ENCODE peak calls at places on chromosomes 3 and 15, in nine cellular contexts. One of them, this sample, is unnamed.

GRCh38 chr3:44208568-44208967 is 33.1 kb upstream of the TOPAZ1 start:
- DNase-seq in activated CD8-positive, alpha-beta T cell treated with anti-CD3 and anti-CD28 coated beads for 36 hours: no peak
- DNase-seq in hepatocyte: no peak
- DNase-seq in epithelial cell of proximal tubule: no peak
- DNase-seq in AG10803: no peak
- DNase-seq in right lobe of liver: no peak
- DNase-seq in CD8-positive, alpha-beta T cell: no peak
- DNase-seq in mesothelial cell of epicardium: no peak
- DNase-seq in tibial nerve: no peak
- DNase-seq in this sample: no peak

GRCh38 chr3:64291345-64291744 is 66.1 kb upstream of the PRICKLE2 start:
- DNase-seq in mesothelial cell of epicardium: no peak
- DNase-seq in activated CD8-positive, alpha-beta T cell treated with anti-CD3 and anti-CD28 coated beads for 36 hours: no peak
- DNase-seq in right lobe of liver: no peak
- DNase-seq in CD8-positive, alpha-beta T cell: no peak
- DNase-seq in tibial nerve: peak; percentile 52
- DNase-seq in AG10803: peak; percentile 96
- DNase-seq in epithelial cell of proximal tubule: peak; percentile 80
- DNase-seq in hepatocyte: peak; percentile 19
- DNase-seq in this sample: peak; percentile 86

GRCh38 chr3:23859839-23860382 is 54.2 kb downstream of the UBE2E1 start:
- DNase-seq in epithelial cell of proximal tubule: no peak
- DNase-seq in mesothelial cell of epicardium: no peak
- DNase-seq in activated CD8-positive, alpha-beta T cell treated with anti-CD3 and anti-CD28 coated beads for 36 hours: no peak
- DNase-seq in hepatocyte: no peak
- DNase-seq in right lobe of liver: no peak
- DNase-seq in CD8-positive, alpha-beta T cell: no peak
- DNase-seq in tibial nerve: no peak
- DNase-seq in AG10803: no peak
- DNase-seq in this sample: no peak

GRCh38 chr15:40982855-40983254 is 29.6 kb downstream of the CHAC1 start:
- DNase-seq in right lobe of liver: no peak
- DNase-seq in tibial nerve: no peak
- DNase-seq in hepatocyte: no peak
- DNase-seq in AG10803: peak; percentile 82
- DNase-seq in epithelial cell of proximal tubule: no peak
- DNase-seq in mesothelial cell of epicardium: no peak
- DNase-seq in CD8-positive, alpha-beta T cell: no peak
- DNase-seq in activated CD8-positive, alpha-beta T cell treated with anti-CD3 and anti-CD28 coated beads for 36 hours: no peak
- DNase-seq in this sample: peak; percentile 91

GRCh38 chr3:41148446-41148845 is 50.9 kb upstream of the CTNNB1 start:
- DNase-seq in hepatocyte: no peak
- DNase-seq in right lobe of liver: no peak
- DNase-seq in activated CD8-positive, alpha-beta T cell treated with anti-CD3 and anti-CD28 coated beads for 36 hours: no peak
- DNase-seq in CD8-positive, alpha-beta T cell: no peak
- DNase-seq in epithelial cell of proximal tubule: peak; percentile 73
- DNase-seq in tibial nerve: no peak
- DNase-seq in AG10803: no peak
- DNase-seq in mesothelial cell of epicardium: no peak
- DNase-seq in this sample: no peak

GRCh38 chr15:88255109-88255495 is 1.4 kb downstream of the NTRK3 start:
- DNase-seq in tibial nerve: no peak
- DNase-seq in mesothelial cell of epicardium: no peak
- DNase-seq in hepatocyte: no peak
- DNase-seq in activated CD8-positive, alpha-beta T cell treated with anti-CD3 and anti-CD28 coated beads for 36 hours: no peak
- DNase-seq in epithelial cell of proximal tubule: no peak
- DNase-seq in CD8-positive, alpha-beta T cell: no peak
- DNase-seq in AG10803: no peak
- DNase-seq in right lobe of liver: no peak
- DNase-seq in this sample: no peak

GRCh38 chr3:9899289-9899791 is 3.3 kb upstream of the IL17RE start:
- DNase-seq in AG10803: no peak
- DNase-seq in mesothelial cell of epicardium: no peak
- DNase-seq in tibial nerve: no peak
- DNase-seq in CD8-positive, alpha-beta T cell: no peak
- DNase-seq in hepatocyte: no peak
- DNase-seq in activated CD8-positive, alpha-beta T cell treated with anti-CD3 and anti-CD28 coated beads for 36 hours: no peak
- DNase-seq in epithelial cell of proximal tubule: no peak
- DNase-seq in right lobe of liver: no peak
- DNase-seq in this sample: no peak

GRCh38 chr3:110684436-110684835 is 387.2 kb upstream of the NECTIN3 start:
- DNase-seq in epithelial cell of proximal tubule: no peak
- DNase-seq in tibial nerve: no peak
- DNase-seq in right lobe of liver: no peak
- DNase-seq in CD8-positive, alpha-beta T cell: no peak
- DNase-seq in mesothelial cell of epicardium: no peak
- DNase-seq in hepatocyte: no peak
- DNase-seq in activated CD8-positive, alpha-beta T cell treated with anti-CD3 and anti-CD28 coated beads for 36 hours: no peak
- DNase-seq in AG10803: no peak
- DNase-seq in this sample: no peak

GRCh38 chr3:36444909-36445308 is 64.6 kb downstream of the STAC start:
- DNase-seq in activated CD8-positive, alpha-beta T cell treated with anti-CD3 and anti-CD28 coated beads for 36 hours: no peak
- DNase-seq in tibial nerve: no peak
- DNase-seq in AG10803: peak; percentile 56
- DNase-seq in epithelial cell of proximal tubule: peak; percentile 38
- DNase-seq in hepatocyte: no peak
- DNase-seq in right lobe of liver: no peak
- DNase-seq in mesothelial cell of epicardium: no peak
- DNase-seq in CD8-positive, alpha-beta T cell: no peak
- DNase-seq in this sample: no peak

GRCh38 chr15:62739082-62739481 is 303.5 kb upstream of the TPM1 start:
- DNase-seq in AG10803: peak; percentile 44
- DNase-seq in tibial nerve: no peak
- DNase-seq in CD8-positive, alpha-beta T cell: no peak
- DNase-seq in hepatocyte: no peak
- DNase-seq in epithelial cell of proximal tubule: no peak
- DNase-seq in activated CD8-positive, alpha-beta T cell treated with anti-CD3 and anti-CD28 coated beads for 36 hours: no peak
- DNase-seq in right lobe of liver: no peak
- DNase-seq in mesothelial cell of epicardium: no peak
- DNase-seq in this sample: peak; percentile 82

GRCh38 chr3:104279617-104280016 is 1087.1 kb upstream of the ALCAM start:
- DNase-seq in activated CD8-positive, alpha-beta T cell treated with anti-CD3 and anti-CD28 coated beads for 36 hours: no peak
- DNase-seq in epithelial cell of proximal tubule: peak; percentile 33
- DNase-seq in hepatocyte: no peak
- DNase-seq in CD8-positive, alpha-beta T cell: no peak
- DNase-seq in right lobe of liver: no peak
- DNase-seq in AG10803: peak; percentile 40
- DNase-seq in tibial nerve: no peak
- DNase-seq in mesothelial cell of epicardium: no peak
- DNase-seq in this sample: peak; percentile 78

GRCh38 chr3:182465301-182466185 is 327.8 kb upstream of the ATP11B start:
- DNase-seq in tibial nerve: no peak
- DNase-seq in AG10803: no peak
- DNase-seq in activated CD8-positive, alpha-beta T cell treated with anti-CD3 and anti-CD28 coated beads for 36 hours: no peak
- DNase-seq in hepatocyte: no peak
- DNase-seq in epithelial cell of proximal tubule: no peak
- DNase-seq in CD8-positive, alpha-beta T cell: no peak
- DNase-seq in right lobe of liver: no peak
- DNase-seq in mesothelial cell of epicardium: no peak
- DNase-seq in this sample: no peak

GRCh38 chr3:163953526-163953925 is 1124.8 kb downstream of the SI start:
- DNase-seq in hepatocyte: no peak
- DNase-seq in epithelial cell of proximal tubule: no peak
- DNase-seq in activated CD8-positive, alpha-beta T cell treated with anti-CD3 and anti-CD28 coated beads for 36 hours: no peak
- DNase-seq in AG10803: no peak
- DNase-seq in tibial nerve: no peak
- DNase-seq in CD8-positive, alpha-beta T cell: no peak
- DNase-seq in mesothelial cell of epicardium: no peak
- DNase-seq in right lobe of liver: no peak
- DNase-seq in this sample: no peak

GRCh38 chr3:163952499-163952898 is 1125.8 kb downstream of the SI start:
- DNase-seq in epithelial cell of proximal tubule: no peak
- DNase-seq in tibial nerve: no peak
- DNase-seq in activated CD8-positive, alpha-beta T cell treated with anti-CD3 and anti-CD28 coated beads for 36 hours: no peak
- DNase-seq in mesothelial cell of epicardium: no peak
- DNase-seq in right lobe of liver: no peak
- DNase-seq in CD8-positive, alpha-beta T cell: no peak
- DNase-seq in hepatocyte: no peak
- DNase-seq in AG10803: no peak
- DNase-seq in this sample: no peak

GRCh38 chr3:163946785-163947184 is 1131.5 kb downstream of the SI start:
- DNase-seq in tibial nerve: no peak
- DNase-seq in hepatocyte: no peak
- DNase-seq in right lobe of liver: no peak
- DNase-seq in CD8-positive, alpha-beta T cell: no peak
- DNase-seq in activated CD8-positive, alpha-beta T cell treated with anti-CD3 and anti-CD28 coated beads for 36 hours: no peak
- DNase-seq in AG10803: no peak
- DNase-seq in epithelial cell of proximal tubule: no peak
- DNase-seq in mesothelial cell of epicardium: no peak
- DNase-seq in this sample: no peak

DNA sequence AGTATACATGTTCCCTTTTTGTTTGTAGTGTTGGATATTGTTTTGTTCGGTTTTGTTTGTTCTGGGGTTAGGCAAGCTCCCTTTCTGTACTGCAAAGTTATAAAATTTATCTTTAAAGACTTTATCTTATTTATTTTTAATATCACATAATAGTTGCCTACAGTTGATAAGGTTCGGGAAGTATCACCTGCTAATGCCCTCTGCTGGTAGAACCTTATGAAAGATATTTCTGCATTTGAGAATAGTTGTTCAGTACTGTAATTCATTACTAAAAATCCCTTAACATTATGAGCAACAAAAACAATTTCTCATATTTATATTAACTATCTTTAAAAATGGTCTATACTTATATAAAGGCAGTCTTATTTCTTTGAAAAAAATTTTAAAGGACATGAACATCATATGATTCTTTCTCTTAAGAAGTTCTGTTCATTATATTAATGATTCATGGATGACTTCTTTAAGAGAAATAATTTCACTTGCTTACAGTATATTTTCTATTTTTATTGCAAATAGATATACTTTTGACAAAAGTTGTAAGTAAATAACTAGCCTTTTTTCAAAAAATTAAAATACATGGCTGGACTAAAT is 1126.8 kb downstream of the SI start:
- DNase-seq in AG10803: no peak
- DNase-seq in right lobe of liver: no peak
- DNase-seq in hepatocyte: peak; percentile 13
- DNase-seq in tibial nerve: no peak
- DNase-seq in CD8-positive, alpha-beta T cell: no peak
- DNase-seq in epithelial cell of proximal tubule: no peak
- DNase-seq in activated CD8-positive, alpha-beta T cell treated with anti-CD3 and anti-CD28 coated beads for 36 hours: no peak
- DNase-seq in mesothelial cell of epicardium: no peak
- DNase-seq in this sample: no peak
- TF ChIP-seq CTCF in AG10803: no peak
- TF ChIP-seq CTCF in right lobe of liver: peak; percentile 35
- TF ChIP-seq CTCF in hepatocyte: peak; percentile 63
- TF ChIP-seq CTCF in tibial nerve: no peak
- TF ChIP-seq CTCF in CD8-positive, alpha-beta T cell: no peak
- TF ChIP-seq CTCF in epithelial cell of proximal tubule: peak; percentile 61
- TF ChIP-seq CTCF in activated CD8-positive, alpha-beta T cell treated with anti-CD3 and anti-CD28 coated beads for 36 hours: no peak
- TF ChIP-seq CTCF in mesothelial cell of epicardium: peak; percentile 53
- TF ChIP-seq CTCF in this sample: peak; percentile 42

GRCh38 chr15:61404567-61404966 is 175.5 kb upstream of the RORA start:
- DNase-seq in CD8-positive, alpha-beta T cell: no peak
- DNase-seq in hepatocyte: no peak
- DNase-seq in tibial nerve: no peak
- DNase-seq in activated CD8-positive, alpha-beta T cell treated with anti-CD3 and anti-CD28 coated beads for 36 hours: no peak
- DNase-seq in AG10803: no peak
- DNase-seq in epithelial cell of proximal tubule: no peak
- DNase-seq in right lobe of liver: no peak
- DNase-seq in mesothelial cell of epicardium: no peak
- DNase-seq in this sample: no peak

GRCh38 chr15:61398310-61398709 is 169.2 kb upstream of the RORA start:
- DNase-seq in AG10803: no peak
- DNase-seq in hepatocyte: no peak
- DNase-seq in right lobe of liver: no peak
- DNase-seq in tibial nerve: no peak
- DNase-seq in activated CD8-positive, alpha-beta T cell treated with anti-CD3 and anti-CD28 coated beads for 36 hours: no peak
- DNase-seq in epithelial cell of proximal tubule: no peak
- DNase-seq in mesothelial cell of epicardium: no peak
- DNase-seq in CD8-positive, alpha-beta T cell: no peak
- DNase-seq in this sample: no peak

GRCh38 chr15:61401903-61402698 is 173.0 kb upstream of the RORA start:
- DNase-seq in epithelial cell of proximal tubule: no peak
- DNase-seq in tibial nerve: no peak
- DNase-seq in activated CD8-positive, alpha-beta T cell treated with anti-CD3 and anti-CD28 coated beads for 36 hours: no peak
- DNase-seq in right lobe of liver: peak; percentile 82
- DNase-seq in AG10803: no peak
- DNase-seq in CD8-positive, alpha-beta T cell: no peak
- DNase-seq in mesothelial cell of epicardium: no peak
- DNase-seq in hepatocyte: no peak
- DNase-seq in this sample: no peak

GRCh38 chr15:61403884-61404283 is 174.8 kb upstream of the RORA start:
- DNase-seq in right lobe of liver: peak; percentile 79
- DNase-seq in AG10803: no peak
- DNase-seq in hepatocyte: no peak
- DNase-seq in CD8-positive, alpha-beta T cell: no peak
- DNase-seq in activated CD8-positive, alpha-beta T cell treated with anti-CD3 and anti-CD28 coated beads for 36 hours: no peak
- DNase-seq in tibial nerve: no peak
- DNase-seq in mesothelial cell of epicardium: no peak
- DNase-seq in epithelial cell of proximal tubule: no peak
- DNase-seq in this sample: no peak
- TF ChIP-seq CTCF in right lobe of liver: no peak
- TF ChIP-seq CTCF in AG10803: no peak
- TF ChIP-seq CTCF in hepatocyte: no peak
- TF ChIP-seq CTCF in CD8-positive, alpha-beta T cell: no peak
- TF ChIP-seq CTCF in activated CD8-positive, alpha-beta T cell treated with anti-CD3 and anti-CD28 coated beads for 36 hours: no peak
- TF ChIP-seq CTCF in tibial nerve: no peak
- TF ChIP-seq CTCF in mesothelial cell of epicardium: no peak
- TF ChIP-seq CTCF in epithelial cell of proximal tubule: no peak
- TF ChIP-seq CTCF in this sample: no peak

DNA sequence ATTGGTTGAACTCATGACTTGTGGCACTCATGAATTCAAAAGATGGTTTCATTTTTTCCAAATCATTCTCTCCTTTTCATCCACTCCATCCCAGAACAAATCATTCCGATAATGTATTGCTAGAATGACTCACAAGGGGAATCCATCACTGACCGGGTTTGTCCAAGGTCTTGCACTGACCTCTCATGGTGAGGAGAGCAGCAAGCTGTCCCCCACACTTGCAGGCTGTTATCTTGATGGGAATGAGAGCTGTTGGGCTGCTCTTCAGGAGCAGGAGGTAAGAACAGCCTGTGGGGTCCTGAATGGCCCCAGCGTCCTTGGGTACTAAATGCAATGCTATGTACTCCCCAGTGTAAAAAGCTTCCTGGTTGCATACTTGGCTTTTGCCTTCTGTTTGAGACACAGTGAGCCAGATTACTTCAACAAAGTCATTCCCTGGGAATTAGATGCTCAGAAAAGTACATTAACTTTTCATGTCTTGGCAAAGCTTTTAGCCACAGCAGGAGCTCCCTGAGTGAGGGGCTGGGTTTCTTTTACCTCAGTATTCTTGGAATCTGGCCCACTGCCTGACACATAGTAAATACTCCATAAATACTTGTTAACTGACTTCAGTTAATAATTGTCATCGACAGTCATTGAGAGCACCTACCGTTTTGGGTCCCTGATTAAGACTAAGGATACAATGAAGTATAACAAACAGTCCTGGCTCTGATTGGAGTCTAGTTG is 24.1 kb downstream of the CCNL1 start:
- DNase-seq in activated CD8-positive, alpha-beta T cell treated with anti-CD3 and anti-CD28 coated beads for 36 hours: no peak
- DNase-seq in AG10803: peak; percentile 62
- DNase-seq in hepatocyte: peak; percentile 53
- DNase-seq in CD8-positive, alpha-beta T cell: no peak
- DNase-seq in right lobe of liver: no peak
- DNase-seq in epithelial cell of proximal tubule: no peak
- DNase-seq in mesothelial cell of epicardium: no peak
- DNase-seq in tibial nerve: peak; percentile 38
- DNase-seq in this sample: peak; percentile 58
- TF ChIP-seq CTCF in activated CD8-positive, alpha-beta T cell treated with anti-CD3 and anti-CD28 coated beads for 36 hours: no peak
- TF ChIP-seq CTCF in AG10803: peak; percentile 51
- TF ChIP-seq CTCF in hepatocyte: peak; percentile 42
- TF ChIP-seq CTCF in CD8-positive, alpha-beta T cell: no peak
- TF ChIP-seq CTCF in right lobe of liver: peak; percentile 28
- TF ChIP-seq CTCF in epithelial cell of proximal tubule: peak; percentile 61
- TF ChIP-seq CTCF in mesothelial cell of epicardium: no peak
- TF ChIP-seq CTCF in tibial nerve: peak; percentile 3
- TF ChIP-seq CTCF in this sample: peak; percentile 58

GRCh38 chr3:46695177-46695961 is 1.9 kb upstream of the ALS2CL start:
- DNase-seq in mesothelial cell of epicardium: no peak
- DNase-seq in epithelial cell of proximal tubule: no peak
- DNase-seq in tibial nerve: peak; percentile 53
- DNase-seq in CD8-positive, alpha-beta T cell: peak; percentile 17
- DNase-seq in hepatocyte: peak; percentile 31
- DNase-seq in activated CD8-positive, alpha-beta T cell treated with anti-CD3 and anti-CD28 coated beads for 36 hours: peak; percentile 62
- DNase-seq in AG10803: no peak
- DNase-seq in right lobe of liver: peak; percentile 58
- DNase-seq in this sample: no peak
- TF ChIP-seq CTCF in mesothelial cell of epicardium: no peak
- TF ChIP-seq CTCF in epithelial cell of proximal tubule: peak; percentile 44
- TF ChIP-seq CTCF in tibial nerve: no peak
- TF ChIP-seq CTCF in CD8-positive, alpha-beta T cell: peak; percentile 53
- TF ChIP-seq CTCF in hepatocyte: peak; percentile 20
- TF ChIP-seq CTCF in activated CD8-positive, alpha-beta T cell treated with anti-CD3 and anti-CD28 coated beads for 36 hours: peak; percentile 38
- TF ChIP-seq CTCF in AG10803: peak; percentile 21
- TF ChIP-seq CTCF in right lobe of liver: peak; percentile 32
- TF ChIP-seq CTCF in this sample: peak; percentile 57